ENCODE peak calls at places on chromosomes 3 and 15, in six cellular contexts. One of them, this sample, is unnamed.

GRCh38 chr3:193938613-193939012 is 197.3 kb upstream of the HES1 start:
- DNase-seq in fibroblast of the aortic adventitia: no peak
- DNase-seq in AG20443: no peak
- DNase-seq in GOT3: no peak
- DNase-seq in Calu3: no peak
- DNase-seq in activated naive CD4-positive, alpha-beta T cell: no peak
- DNase-seq in this sample: peak; percentile 37

GRCh38 chr3:58471025-58471887 is 20.6 kb upstream of the KCTD6 start:
- DNase-seq in fibroblast of the aortic adventitia: peak; percentile 85
- DNase-seq in AG20443: peak; percentile 88
- DNase-seq in GOT3: no peak
- DNase-seq in Calu3: peak; percentile 78
- DNase-seq in activated naive CD4-positive, alpha-beta T cell: no peak
- DNase-seq in this sample: no peak

GRCh38 chr3:137692803-137693431 is 71.2 kb upstream of the SOX14 start:
- DNase-seq in fibroblast of the aortic adventitia: no peak
- DNase-seq in AG20443: no peak
- DNase-seq in GOT3: no peak
- DNase-seq in Calu3: peak; percentile 68
- DNase-seq in activated naive CD4-positive, alpha-beta T cell: no peak
- DNase-seq in this sample: no peak

GRCh38 chr15:68353418-68354145 is 76.0 kb downstream of the FEM1B start:
- DNase-seq in fibroblast of the aortic adventitia: peak; percentile 63
- DNase-seq in AG20443: no peak
- DNase-seq in GOT3: no peak
- DNase-seq in Calu3: no peak
- DNase-seq in activated naive CD4-positive, alpha-beta T cell: no peak
- DNase-seq in this sample: no peak

GRCh38 chr3:13850161-13850945 is 29.5 kb downstream of the WNT7A start:
- DNase-seq in fibroblast of the aortic adventitia: peak; percentile 6
- DNase-seq in AG20443: peak; percentile 66
- DNase-seq in GOT3: no peak
- DNase-seq in Calu3: peak; percentile 92
- DNase-seq in activated naive CD4-positive, alpha-beta T cell: no peak
- DNase-seq in this sample: no peak

GRCh38 chr3:138232705-138233364 is 45.7 kb downstream of the ARMC8 start:
- DNase-seq in fibroblast of the aortic adventitia: no peak
- DNase-seq in AG20443: no peak
- DNase-seq in GOT3: no peak
- DNase-seq in Calu3: no peak
- DNase-seq in activated naive CD4-positive, alpha-beta T cell: no peak
- DNase-seq in this sample: no peak

GRCh38 chr15:35727627-35728026 is 181.7 kb upstream of the DPH6 start:
- DNase-seq in fibroblast of the aortic adventitia: no peak
- DNase-seq in AG20443: no peak
- DNase-seq in GOT3: no peak
- DNase-seq in Calu3: no peak
- DNase-seq in activated naive CD4-positive, alpha-beta T cell: no peak
- DNase-seq in this sample: no peak

GRCh38 chr3:66066963-66067617 is 28.4 kb upstream of the MAGI1 start:
- DNase-seq in fibroblast of the aortic adventitia: no peak
- DNase-seq in AG20443: no peak
- DNase-seq in GOT3: no peak
- DNase-seq in Calu3: no peak
- DNase-seq in activated naive CD4-positive, alpha-beta T cell: no peak
- DNase-seq in this sample: no peak

GRCh38 chr3:9884555-9885165 is 4.6 kb upstream of the CIDEC start:
- DNase-seq in fibroblast of the aortic adventitia: peak; percentile 83
- DNase-seq in AG20443: peak; percentile 86
- DNase-seq in GOT3: no peak
- DNase-seq in Calu3: peak; percentile 36
- DNase-seq in activated naive CD4-positive, alpha-beta T cell: no peak
- DNase-seq in this sample: no peak

GRCh38 chr3:49257187-49257586 is 19.8 kb downstream of the C3orf62 start:
- DNase-seq in fibroblast of the aortic adventitia: no peak
- DNase-seq in AG20443: no peak
- DNase-seq in GOT3: no peak
- DNase-seq in Calu3: no peak
- DNase-seq in activated naive CD4-positive, alpha-beta T cell: no peak
- DNase-seq in this sample: no peak

GRCh38 chr3:149576071-149576564 is 81.7 kb downstream of the WWTR1 start:
- DNase-seq in fibroblast of the aortic adventitia: peak; percentile 99
- DNase-seq in AG20443: peak; percentile 79
- DNase-seq in GOT3: peak; percentile 75
- DNase-seq in Calu3: peak; percentile 61
- DNase-seq in activated naive CD4-positive, alpha-beta T cell: no peak
- DNase-seq in this sample: no peak

GRCh38 chr3:158804441-158804840 is 2.6 kb downstream of the MFSD1 start:
- DNase-seq in fibroblast of the aortic adventitia: no peak
- DNase-seq in AG20443: no peak
- DNase-seq in GOT3: no peak
- DNase-seq in Calu3: no peak
- DNase-seq in activated naive CD4-positive, alpha-beta T cell: no peak
- DNase-seq in this sample: no peak

GRCh38 chr3:180382781-180383180 is 219.2 kb upstream of the TTC14 start:
- DNase-seq in fibroblast of the aortic adventitia: peak; percentile 19
- DNase-seq in AG20443: no peak
- DNase-seq in GOT3: no peak
- DNase-seq in Calu3: no peak
- DNase-seq in activated naive CD4-positive, alpha-beta T cell: no peak
- DNase-seq in this sample: no peak

GRCh38 chr3:66572938-66573710 is 72.3 kb upstream of the LRIG1 start:
- DNase-seq in fibroblast of the aortic adventitia: no peak
- DNase-seq in AG20443: peak; percentile 14
- DNase-seq in GOT3: no peak
- DNase-seq in Calu3: peak; percentile 9
- DNase-seq in activated naive CD4-positive, alpha-beta T cell: no peak
- DNase-seq in this sample: no peak

GRCh38 chr15:43524254-43524847 is 6.9 kb downstream of the MAP1A start:
- DNase-seq in fibroblast of the aortic adventitia: no peak
- DNase-seq in AG20443: no peak
- DNase-seq in GOT3: no peak
- DNase-seq in Calu3: no peak
- DNase-seq in activated naive CD4-positive, alpha-beta T cell: no peak
- DNase-seq in this sample: no peak

GRCh38 chr15:72005483-72005882 is 112.5 kb downstream of the MYO9A start:
- DNase-seq in fibroblast of the aortic adventitia: no peak
- DNase-seq in AG20443: no peak
- DNase-seq in GOT3: no peak
- DNase-seq in Calu3: no peak
- DNase-seq in activated naive CD4-positive, alpha-beta T cell: no peak
- DNase-seq in this sample: no peak

GRCh38 chr15:66679043-66679656 is 22.9 kb upstream of the SMAD6 start:
- DNase-seq in fibroblast of the aortic adventitia: no peak
- DNase-seq in AG20443: no peak
- DNase-seq in GOT3: no peak
- DNase-seq in Calu3: no peak
- DNase-seq in activated naive CD4-positive, alpha-beta T cell: no peak
- DNase-seq in this sample: no peak

GRCh38 chr15:50685191-50685975 is 1.2 kb downstream of the TRPM7 start:
- DNase-seq in fibroblast of the aortic adventitia: peak; percentile 38
- DNase-seq in AG20443: no peak
- DNase-seq in GOT3: no peak
- DNase-seq in Calu3: no peak
- DNase-seq in activated naive CD4-positive, alpha-beta T cell: no peak
- DNase-seq in this sample: no peak

GRCh38 chr15:42153874-42154575 is 2.4 kb downstream of the PLA2G4F start:
- DNase-seq in fibroblast of the aortic adventitia: no peak
- DNase-seq in AG20443: no peak
- DNase-seq in GOT3: no peak
- DNase-seq in Calu3: no peak
- DNase-seq in activated naive CD4-positive, alpha-beta T cell: no peak
- DNase-seq in this sample: peak; percentile 13

GRCh38 chr3:72818092-72818721 is 30.0 kb downstream of the SHQ1 start:
- DNase-seq in fibroblast of the aortic adventitia: peak; percentile 65
- DNase-seq in AG20443: peak; percentile 47
- DNase-seq in GOT3: no peak
- DNase-seq in Calu3: peak; percentile 15
- DNase-seq in activated naive CD4-positive, alpha-beta T cell: no peak
- DNase-seq in this sample: no peak

GRCh38 chr3:82973810-82974209 is 1212.4 kb upstream of the GBE1 start:
- DNase-seq in fibroblast of the aortic adventitia: no peak
- DNase-seq in AG20443: no peak
- DNase-seq in GOT3: no peak
- DNase-seq in Calu3: no peak
- DNase-seq in activated naive CD4-positive, alpha-beta T cell: no peak
- DNase-seq in this sample: no peak

GRCh38 chr15:67678948-67679347 is 136.4 kb downstream of the MAP2K5 start:
- DNase-seq in fibroblast of the aortic adventitia: no peak
- DNase-seq in AG20443: no peak
- DNase-seq in GOT3: no peak
- DNase-seq in Calu3: no peak
- DNase-seq in activated naive CD4-positive, alpha-beta T cell: no peak
- DNase-seq in this sample: no peak

GRCh38 chr3:101351834-101352233 is 31.5 kb upstream of the IMPG2 start:
- DNase-seq in fibroblast of the aortic adventitia: peak; percentile 11
- DNase-seq in AG20443: peak; percentile 27
- DNase-seq in GOT3: no peak
- DNase-seq in Calu3: no peak
- DNase-seq in activated naive CD4-positive, alpha-beta T cell: no peak
- DNase-seq in this sample: no peak

GRCh38 chr3:168139947-168140346 is 44.2 kb upstream of the GOLIM4 start:
- DNase-seq in fibroblast of the aortic adventitia: no peak
- DNase-seq in AG20443: no peak
- DNase-seq in GOT3: no peak
- DNase-seq in Calu3: no peak
- DNase-seq in activated naive CD4-positive, alpha-beta T cell: no peak
- DNase-seq in this sample: no peak

GRCh38 chr3:188947401-188947982 is 224.3 kb upstream of the TPRG1 start:
- DNase-seq in fibroblast of the aortic adventitia: peak; percentile 73
- DNase-seq in AG20443: peak; percentile 80
- DNase-seq in GOT3: no peak
- DNase-seq in Calu3: peak; percentile 94
- DNase-seq in activated naive CD4-positive, alpha-beta T cell: no peak
- DNase-seq in this sample: peak; percentile 90

GRCh38 chr15:50953302-50953701 is 44.8 kb downstream of the AP4E1 start:
- DNase-seq in fibroblast of the aortic adventitia: peak; percentile 58
- DNase-seq in AG20443: no peak
- DNase-seq in GOT3: no peak
- DNase-seq in Calu3: no peak
- DNase-seq in activated naive CD4-positive, alpha-beta T cell: no peak
- DNase-seq in this sample: no peak

GRCh38 chr15:74821091-74821789 is 5.2 kb upstream of the CPLX3 start:
- DNase-seq in fibroblast of the aortic adventitia: no peak
- DNase-seq in AG20443: no peak
- DNase-seq in GOT3: no peak
- DNase-seq in Calu3: no peak
- DNase-seq in activated naive CD4-positive, alpha-beta T cell: no peak
- DNase-seq in this sample: no peak

GRCh38 chr3:62131050-62131449 is 242.3 kb downstream of the FEZF2 start:
- DNase-seq in fibroblast of the aortic adventitia: no peak
- DNase-seq in AG20443: no peak
- DNase-seq in GOT3: no peak
- DNase-seq in Calu3: no peak
- DNase-seq in activated naive CD4-positive, alpha-beta T cell: no peak
- DNase-seq in this sample: no peak

GRCh38 chr3:153160451-153161137 is 1.4 kb upstream of the RAP2B start:
- DNase-seq in fibroblast of the aortic adventitia: peak; percentile 94
- DNase-seq in AG20443: peak; percentile 82
- DNase-seq in GOT3: peak; percentile 69
- DNase-seq in Calu3: peak; percentile 90
- DNase-seq in activated naive CD4-positive, alpha-beta T cell: peak; percentile 45
- DNase-seq in this sample: peak; percentile 82

GRCh38 chr3:154244644-154245043 is 79.6 kb downstream of the DHX36 start:
- DNase-seq in fibroblast of the aortic adventitia: peak; percentile 64
- DNase-seq in AG20443: peak; percentile 14
- DNase-seq in GOT3: no peak
- DNase-seq in Calu3: no peak
- DNase-seq in activated naive CD4-positive, alpha-beta T cell: no peak
- DNase-seq in this sample: no peak

GRCh38 chr15:77860101-77860691 is 217.3 kb downstream of the TBC1D2B start:
- DNase-seq in fibroblast of the aortic adventitia: no peak
- DNase-seq in AG20443: no peak
- DNase-seq in GOT3: no peak
- DNase-seq in Calu3: no peak
- DNase-seq in activated naive CD4-positive, alpha-beta T cell: no peak
- DNase-seq in this sample: no peak

GRCh38 chr3:190617185-190617584 is 103.3 kb downstream of the IL1RAP start:
- DNase-seq in fibroblast of the aortic adventitia: no peak
- DNase-seq in AG20443: no peak
- DNase-seq in GOT3: no peak
- DNase-seq in Calu3: peak; percentile 30
- DNase-seq in activated naive CD4-positive, alpha-beta T cell: no peak
- DNase-seq in this sample: no peak

GRCh38 chr15:90571063-90571541 is 41.4 kb downstream of the CRTC3 start:
- DNase-seq in fibroblast of the aortic adventitia: peak; percentile 25
- DNase-seq in AG20443: peak; percentile 67
- DNase-seq in GOT3: no peak
- DNase-seq in Calu3: no peak
- DNase-seq in activated naive CD4-positive, alpha-beta T cell: no peak
- DNase-seq in this sample: no peak

GRCh38 chr3:51396401-51396800 is 5.3 kb downstream of the RBM15B start:
- DNase-seq in fibroblast of the aortic adventitia: no peak
- DNase-seq in AG20443: no peak
- DNase-seq in GOT3: no peak
- DNase-seq in Calu3: no peak
- DNase-seq in activated naive CD4-positive, alpha-beta T cell: no peak
- DNase-seq in this sample: no peak

GRCh38 chr3:167876603-167877325 is 141.2 kb downstream of the SERPINI1 start:
- DNase-seq in fibroblast of the aortic adventitia: peak; percentile 86
- DNase-seq in AG20443: peak; percentile 70
- DNase-seq in GOT3: no peak
- DNase-seq in Calu3: no peak
- DNase-seq in activated naive CD4-positive, alpha-beta T cell: no peak
- DNase-seq in this sample: no peak

GRCh38 chr3:65635661-65636060 is 403.1 kb downstream of the MAGI1 start:
- DNase-seq in fibroblast of the aortic adventitia: no peak
- DNase-seq in AG20443: no peak
- DNase-seq in GOT3: no peak
- DNase-seq in Calu3: no peak
- DNase-seq in activated naive CD4-positive, alpha-beta T cell: no peak
- DNase-seq in this sample: no peak

GRCh38 chr3:192684151-192684550 is 43.2 kb downstream of the FGF12 start:
- DNase-seq in fibroblast of the aortic adventitia: no peak
- DNase-seq in AG20443: no peak
- DNase-seq in GOT3: no peak
- DNase-seq in Calu3: no peak
- DNase-seq in activated naive CD4-positive, alpha-beta T cell: no peak
- DNase-seq in this sample: no peak

GRCh38 chr3:172512363-172512762 is 10.9 kb downstream of the TNFSF10 start:
- DNase-seq in fibroblast of the aortic adventitia: peak; percentile 62
- DNase-seq in AG20443: no peak
- DNase-seq in GOT3: no peak
- DNase-seq in Calu3: no peak
- DNase-seq in activated naive CD4-positive, alpha-beta T cell: no peak
- DNase-seq in this sample: peak; percentile 45

GRCh38 chr3:124558898-124559649 is 171.2 kb upstream of the UMPS start:
- DNase-seq in fibroblast of the aortic adventitia: peak; percentile 93
- DNase-seq in AG20443: peak; percentile 81
- DNase-seq in GOT3: peak; percentile 25
- DNase-seq in Calu3: peak; percentile 70
- DNase-seq in activated naive CD4-positive, alpha-beta T cell: no peak
- DNase-seq in this sample: peak; percentile 84

GRCh38 chr15:48556159-48556897 is 89.2 kb downstream of the FBN1 start:
- DNase-seq in fibroblast of the aortic adventitia: no peak
- DNase-seq in AG20443: no peak
- DNase-seq in GOT3: no peak
- DNase-seq in Calu3: no peak
- DNase-seq in activated naive CD4-positive, alpha-beta T cell: no peak
- DNase-seq in this sample: no peak